ENCODE peak calls at places on chromosomes 1 and 21, in ten cellular contexts. F is cardiac muscle cell, O is neuronal stem cell, C is aorta, D is breast epithelium, G is caudate nucleus, T is dorsolateral prefrontal cortex, N is substantia nigra, J is keratinocyte, W is thoracic aorta. Y is an unnamed sample.

GRCh38 chr1:151267760-151268159 is 13.2 kb downstream of the PSMD4 start:
- DNase-seq in F (no peak), O (no peak), C (no peak), D (no peak), G (no peak), T (no peak), N (no peak), J (no peak), W (no peak), Y (no peak)

GRCh38 chr1:183515002-183515689 is 42.8 kb downstream of the SMG7 start:
- DNase-seq in F (no peak), O (no peak), C (no peak), D (no peak), G (no peak), T (no peak), N (no peak), J (no peak), W (no peak), Y (no peak)

GRCh38 chr21:26550357-26550756 is 22.7 kb downstream of the CYYR1 start:
- DNase-seq in F (no peak), O (no peak), C (no peak), D (no peak), G (no peak), T (no peak), N (no peak), J (no peak), W (no peak), Y (no peak)

GRCh38 chr21:46063227-46063626 is 34.7 kb upstream of the COL6A2 start:
- DNase-seq in F (no peak), O (no peak), C (no peak), D (no peak), G (no peak), T (no peak), N (no peak), J (no peak), W (no peak), Y (no peak)

GRCh38 chr21:25515484-25516405 is 91.5 kb downstream of the MRPL39 start:
- DNase-seq in F (peak), O (no peak), C (no peak), D (no peak), G (no peak), T (no peak), N (no peak), J (no peak), W (no peak), Y (peak)

GRCh38 chr1:183804916-183805734 is at the start of gene RGL1:
- DNase-seq in F (peak), O (peak), C (peak), D (peak), G (peak), T (peak), N (peak), J (no peak), W (no peak), Y (peak)

GRCh38 chr1:28437924-28438699 is 67.7 kb upstream of the RCC1 start:
- DNase-seq in F (peak), O (peak), C (peak), D (peak), G (peak), T (peak), N (peak), J (peak), W (peak), Y (peak)

GRCh38 chr1:94746635-94747525 is 73.3 kb upstream of the SLC44A3 start:
- DNase-seq in F (no peak), O (no peak), C (no peak), D (no peak), G (no peak), T (no peak), N (no peak), J (no peak), W (no peak), Y (no peak)

GRCh38 chr1:32741417-32742131 is 39.0 kb upstream of the SYNC start:
- DNase-seq in F (peak), O (no peak), C (no peak), D (no peak), G (no peak), T (no peak), N (peak), J (no peak), W (no peak), Y (peak)

GRCh38 chr1:228497206-228497605 is 10.0 kb downstream of the RNF187 start:
- DNase-seq in F (no peak), O (no peak), C (no peak), D (no peak), G (no peak), T (no peak), N (no peak), J (no peak), W (no peak), Y (no peak)

GRCh38 chr1:198564716-198565115 is 24.2 kb upstream of the ATP6V1G3 start:
- DNase-seq in F (no peak), O (no peak), C (no peak), D (no peak), G (no peak), T (no peak), N (no peak), J (no peak), W (no peak), Y (no peak)

GRCh38 chr1:156807627-156808026 is 9.0 kb downstream of the SH2D2A start:
- DNase-seq in F (no peak), O (no peak), C (no peak), D (no peak), G (no peak), T (no peak), N (no peak), J (no peak), W (no peak), Y (no peak)

GRCh38 chr1:36888811-36889477 is 145.4 kb downstream of the GRIK3 start:
- DNase-seq in F (no peak), O (no peak), C (no peak), D (no peak), G (no peak), T (no peak), N (no peak), J (no peak), W (no peak), Y (no peak)

GRCh38 chr1:184843732-184844495 is 89.3 kb upstream of the EDEM3 start:
- DNase-seq in F (no peak), O (no peak), C (no peak), D (no peak), G (no peak), T (no peak), N (no peak), J (no peak), W (no peak), Y (no peak)

GRCh38 chr21:38036016-38036415 is 119.8 kb upstream of the KCNJ6 start:
- DNase-seq in F (no peak), O (no peak), C (no peak), D (no peak), G (no peak), T (no peak), N (no peak), J (no peak), W (no peak), Y (peak)

GRCh38 chr1:226248091-226248490 is 24.6 kb downstream of the MIXL1 start:
- DNase-seq in F (no peak), O (no peak), C (no peak), D (no peak), G (no peak), T (no peak), N (no peak), J (no peak), W (no peak), Y (no peak)

GRCh38 chr1:182629674-182630073 is 25.5 kb upstream of the RGS16 start:
- DNase-seq in F (no peak), O (no peak), C (no peak), D (no peak), G (no peak), T (no peak), N (no peak), J (no peak), W (no peak), Y (no peak)

GRCh38 chr1:231272880-231273279 is 31.9 kb downstream of the GNPAT start:
- DNase-seq in F (no peak), O (no peak), C (no peak), D (no peak), G (no peak), T (no peak), N (no peak), J (no peak), W (no peak), Y (no peak)

GRCh38 chr1:172466795-172467407 is 23.0 kb upstream of the PIGC start:
- DNase-seq in F (no peak), O (no peak), C (no peak), D (no peak), G (no peak), T (no peak), N (no peak), J (no peak), W (no peak), Y (no peak)

GRCh38 chr1:86201321-86201720 is 44.7 kb upstream of the COL24A1 start:
- DNase-seq in F (no peak), O (no peak), C (no peak), D (no peak), G (no peak), T (no peak), N (no peak), J (no peak), W (no peak), Y (no peak)

GRCh38 chr1:26164036-26164927 is 4.5 kb downstream of the C1orf232 start:
- DNase-seq in F (peak), O (peak), C (no peak), D (no peak), G (no peak), T (peak), N (peak), J (no peak), W (no peak), Y (peak)

GRCh38 chr21:43291347-43291950 is 122.6 kb downstream of the CRYAA start:
- DNase-seq in F (no peak), O (no peak), C (peak), D (no peak), G (no peak), T (no peak), N (no peak), J (no peak), W (no peak), Y (no peak)

GRCh38 chr1:58155418-58156123 is 391.0 kb downstream of the OMA1 start:
- DNase-seq in F (peak), O (peak), C (no peak), D (no peak), G (no peak), T (no peak), N (no peak), J (no peak), W (no peak), Y (peak)

GRCh38 chr1:84973493-84974334 is 23.2 kb downstream of the MCOLN2 start:
- DNase-seq in F (no peak), O (no peak), C (no peak), D (no peak), G (no peak), T (no peak), N (no peak), J (no peak), W (no peak), Y (peak)

GRCh38 chr1:21294266-21295058 is 4.2 kb upstream of the ECE1 start:
- DNase-seq in F (peak), O (no peak), C (peak), D (no peak), G (no peak), T (no peak), N (no peak), J (no peak), W (no peak), Y (no peak)

GRCh38 chr1:182600036-182600713 is 4.0 kb downstream of the RGS16 start:
- DNase-seq in F (no peak), O (no peak), C (no peak), D (no peak), G (no peak), T (no peak), N (no peak), J (no peak), W (no peak), Y (no peak)

GRCh38 chr21:45972716-45973474 is 8.7 kb upstream of the COL6A1 start:
- DNase-seq in F (no peak), O (no peak), C (peak), D (peak), G (no peak), T (peak), N (peak), J (no peak), W (no peak), Y (peak)

GRCh38 chr1:205600085-205600484 is 31.7 kb downstream of the ELK4 start:
- DNase-seq in F (no peak), O (no peak), C (no peak), D (no peak), G (no peak), T (no peak), N (no peak), J (no peak), W (no peak), Y (no peak)

GRCh38 chr1:204275695-204276596 is 62.2 kb upstream of the GOLT1A start:
- DNase-seq in F (no peak), O (no peak), C (no peak), D (no peak), G (no peak), T (no peak), N (no peak), J (no peak), W (no peak), Y (no peak)

GRCh38 chr21:25578070-25578961 is 29.0 kb downstream of the MRPL39 start:
- DNase-seq in F (no peak), O (no peak), C (no peak), D (no peak), G (no peak), T (no peak), N (no peak), J (no peak), W (no peak), Y (no peak)

GRCh38 chr1:182666736-182667135 is 17.7 kb downstream of the RGS8 start:
- DNase-seq in F (no peak), O (no peak), C (no peak), D (no peak), G (no peak), T (no peak), N (no peak), J (no peak), W (no peak), Y (peak)

GRCh38 chr1:119374208-119374877 is 5.8 kb downstream of the HAO2 start:
- DNase-seq in F (no peak), O (no peak), C (no peak), D (no peak), G (no peak), T (no peak), N (no peak), J (no peak), W (no peak), Y (no peak)

GRCh38 chr1:63949965-63950364 is 176.1 kb downstream of the ROR1 start:
- DNase-seq in F (no peak), O (no peak), C (no peak), D (no peak), G (no peak), T (no peak), N (no peak), J (no peak), W (no peak), Y (no peak)

GRCh38 chr1:2095394-2095793 is 45.2 kb downstream of the PRKCZ start:
- DNase-seq in F (no peak), O (no peak), C (no peak), D (no peak), G (no peak), T (no peak), N (no peak), J (no peak), W (no peak), Y (no peak)

GRCh38 chr1:2095981-2096736 is 45.9 kb downstream of the PRKCZ start:
- DNase-seq in F (no peak), O (no peak), C (no peak), D (no peak), G (no peak), T (no peak), N (no peak), J (no peak), W (no peak), Y (no peak)

GRCh38 chr1:2098301-2098698 is 48.1 kb downstream of the PRKCZ start:
- DNase-seq in F (no peak), O (no peak), C (peak), D (no peak), G (no peak), T (peak), N (no peak), J (no peak), W (no peak), Y (no peak)

GRCh38 chr1:2098839-2099785 is 48.9 kb downstream of the PRKCZ start:
- DNase-seq in F (no peak), O (no peak), C (peak), D (no peak), G (peak), T (peak), N (peak), J (no peak), W (no peak), Y (no peak)

GRCh38 chr1:2097386-2098300 is 47.4 kb downstream of the PRKCZ start:
- DNase-seq in F (no peak), O (no peak), C (no peak), D (no peak), G (no peak), T (no peak), N (no peak), J (no peak), W (no peak), Y (no peak)
- H3K27ac ChIP-seq in F (no peak), O (no peak), C (no peak), D (no peak), G (peak), T (peak), N (no peak), J (no peak), W (no peak), Y (no peak)

DNA sequence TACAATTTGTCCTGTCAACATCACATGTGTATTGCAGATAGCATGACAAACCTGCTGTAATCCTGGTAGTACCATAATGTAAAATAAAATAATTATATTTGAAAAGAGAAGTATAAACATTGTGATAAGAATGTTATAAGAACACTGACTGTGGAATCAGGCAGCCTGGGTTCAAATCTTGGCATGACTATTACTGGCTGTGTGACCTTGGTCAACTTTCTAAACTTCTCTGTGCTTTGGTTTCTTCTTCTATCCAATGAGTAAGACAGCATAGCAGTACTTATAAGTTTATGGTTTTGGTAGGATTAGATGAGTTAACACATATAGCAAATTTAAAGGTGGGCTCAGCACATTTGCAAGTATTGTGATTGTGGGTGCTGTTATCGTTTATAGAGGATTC is 147.1 kb downstream of the NOS1AP start:
- DNase-seq in F (no peak), O (no peak), C (no peak), D (no peak), G (no peak), T (no peak), N (no peak), J (no peak), W (no peak), Y (no peak)
- H3K27ac ChIP-seq in F (no peak), O (no peak), C (no peak), D (peak), G (no peak), T (no peak), N (no peak), J (no peak), W (no peak), Y (no peak)

GRCh38 chr1:57063427-57063826 is 97.6 kb upstream of the C8B start:
- DNase-seq in F (no peak), O (no peak), C (no peak), D (no peak), G (no peak), T (no peak), N (no peak), J (no peak), W (no peak), Y (no peak)
- H3K27ac ChIP-seq in F (no peak), O (no peak), C (no peak), D (no peak), G (no peak), T (no peak), N (no peak), J (no peak), W (no peak), Y (no peak)

GRCh38 chr21:16530656-16531055 is 800.9 kb downstream of the USP25 start:
- DNase-seq in F (no peak), O (no peak), C (no peak), D (no peak), G (no peak), T (no peak), N (no peak), J (no peak), W (no peak), Y (no peak)
- H3K27ac ChIP-seq in F (no peak), O (no peak), C (no peak), D (no peak), G (no peak), T (no peak), N (no peak), J (no peak), W (no peak), Y (no peak)

GRCh38 chr1:111145542-111145941 is 5.5 kb downstream of the CEPT1 start:
- DNase-seq in F (no peak), O (no peak), C (no peak), D (no peak), G (no peak), T (no peak), N (no peak), J (no peak), W (no peak), Y (no peak)
- H3K27ac ChIP-seq in F (no peak), O (no peak), C (no peak), D (no peak), G (no peak), T (no peak), N (no peak), J (no peak), W (no peak), Y (no peak)

DNA sequence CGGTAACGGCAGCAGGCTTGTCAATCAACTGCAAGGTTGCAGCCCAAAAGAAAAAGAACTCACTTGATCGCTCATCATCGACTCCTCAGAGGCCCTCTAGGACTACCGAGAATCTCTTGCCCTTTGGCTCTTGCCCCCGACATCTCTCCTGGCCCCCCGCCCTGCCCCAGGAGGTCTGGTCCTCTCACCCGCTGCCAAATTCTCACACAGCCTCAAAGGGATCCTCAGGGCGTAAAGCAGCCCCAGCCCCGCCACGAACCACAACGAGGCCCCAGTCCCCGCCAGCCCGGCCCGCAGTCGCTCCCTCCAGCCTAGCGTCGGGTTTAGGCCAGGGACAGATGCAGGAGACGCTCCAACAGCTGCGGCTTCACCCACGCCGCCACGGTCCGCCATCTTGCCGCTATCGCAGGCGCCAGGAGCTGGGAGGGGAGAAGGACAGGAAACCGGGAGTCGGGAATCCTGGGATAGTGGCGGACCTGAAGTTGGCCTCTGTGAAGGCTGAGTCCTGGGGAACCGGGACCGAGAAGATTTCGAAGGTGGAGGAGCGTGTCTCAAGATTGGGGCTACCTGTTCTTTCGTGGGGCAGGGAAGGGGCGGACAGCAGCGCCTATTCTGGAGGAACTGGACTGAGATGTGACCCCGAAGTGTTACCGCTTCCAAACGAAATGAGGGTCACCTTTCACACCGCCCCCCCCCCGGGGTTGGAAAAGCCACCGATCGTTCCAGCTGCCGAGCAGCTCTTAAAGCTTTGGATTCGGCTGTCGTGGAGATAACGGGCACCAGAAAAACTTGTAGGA is at the start of gene ST7L:
- DNase-seq in F (peak), O (peak), C (peak), D (peak), G (peak), T (peak), N (peak), J (no peak), W (no peak), Y (peak)
- H3K27ac ChIP-seq in F (peak), O (peak), C (peak), D (peak), G (peak), T (peak), N (peak), J (peak), W (peak), Y (peak)

GRCh38 chr1:212610575-212610967 is 2.0 kb downstream of the ATF3 start:
- DNase-seq in F (no peak), O (no peak), C (no peak), D (no peak), G (no peak), T (no peak), N (no peak), J (no peak), W (no peak), Y (no peak)

GRCh38 chr1:212608209-212608955 is at the start of gene ATF3:
- DNase-seq in F (peak), O (peak), C (peak), D (peak), G (peak), T (peak), N (peak), J (peak), W (peak), Y (peak)

GRCh38 chr1:212611000-212611636 is 2.6 kb downstream of the ATF3 start:
- DNase-seq in F (no peak), O (no peak), C (no peak), D (no peak), G (no peak), T (no peak), N (no peak), J (no peak), W (no peak), Y (no peak)

GRCh38 chr1:212608956-212609700 is 567 bp downstream of the ATF3 start:
- DNase-seq in F (peak), O (peak), C (peak), D (peak), G (no peak), T (peak), N (peak), J (no peak), W (no peak), Y (peak)

GRCh38 chr1:212609701-212610574 is 1.4 kb downstream of the ATF3 start:
- DNase-seq in F (no peak), O (no peak), C (no peak), D (no peak), G (no peak), T (no peak), N (no peak), J (no peak), W (no peak), Y (no peak)
- H3K27ac ChIP-seq in F (peak), O (no peak), C (no peak), D (peak), G (no peak), T (peak), N (peak), J (peak), W (peak), Y (no peak)

GRCh38 chr1:219189942-219190341 is 16.3 kb downstream of the LYPLAL1 start:
- DNase-seq in F (no peak), O (no peak), C (no peak), D (no peak), G (no peak), T (no peak), N (no peak), J (no peak), W (no peak), Y (no peak)
- H3K27ac ChIP-seq in F (peak), O (no peak), C (peak), D (no peak), G (no peak), T (no peak), N (no peak), J (no peak), W (peak), Y (no peak)

Y was measured in GM23338.